ENCODE peak calls at places on chromosomes 7 and 10, in eight cellular contexts. K, G, C, X, H, D, E and B are unnamed samples.

GRCh38 chr7:28165971-28166955 is 14.3 kb downstream of the JAZF1 start:
- DNase-seq in H (no peak), E (no peak), K (no peak), X (no peak), G (no peak), C (no peak), D (no peak), B (no peak)

GRCh38 chr10:86684305-86684704 is 16.0 kb downstream of the LDB3 start:
- DNase-seq in D (no peak), C (no peak), E (no peak), K (peak; percentile 29), G (no peak), X (no peak), H (peak; percentile 60), B (no peak)

GRCh38 chr7:86931439-86931838 is 128.0 kb downstream of the ELAPOR2 start:
- DNase-seq in D (no peak), K (no peak), H (no peak), C (no peak), X (no peak), G (no peak), E (no peak), B (no peak)

GRCh38 chr10:201328-201771 is 66.1 kb downstream of the ZMYND11 start:
- DNase-seq in H (peak; percentile 10), G (no peak), X (no peak), D (no peak), E (no peak), C (no peak), K (no peak), B (no peak)

GRCh38 chr7:24229481-24230226 is 54.3 kb upstream of the NPY start:
- DNase-seq in H (no peak), C (no peak), K (no peak), D (no peak), E (no peak), X (no peak), G (no peak), B (no peak)

GRCh38 chr10:111297351-111297848 is 220.6 kb downstream of the ADRA2A start:
- DNase-seq in D (no peak), C (no peak), K (no peak), E (peak; percentile 24), G (no peak), H (peak; percentile 49), X (no peak), B (no peak)

GRCh38 chr7:99000196-99000903 is 122.0 kb downstream of the TRRAP start:
- DNase-seq in D (no peak), X (no peak), C (peak; percentile 67), G (no peak), E (no peak), H (no peak), K (no peak), B (no peak)

GRCh38 chr10:121510201-121510771 is 88.0 kb downstream of the FGFR2 start:
- DNase-seq in G (no peak), D (no peak), H (no peak), K (no peak), X (no peak), E (no peak), C (no peak), B (no peak)

GRCh38 chr10:121608669-121609190 is 10.5 kb upstream of the FGFR2 start:
- DNase-seq in X (peak; percentile 68), E (peak; percentile 93), D (peak; percentile 43), K (peak; percentile 75), G (no peak), C (no peak), H (peak; percentile 84), B (peak; percentile 79)

GRCh38 chr10:88769384-88769783 is 9.6 kb downstream of the LIPN start:
- DNase-seq in G (no peak), H (no peak), X (no peak), D (no peak), E (no peak), K (no peak), C (no peak), B (no peak)

GRCh38 chr7:92691578-92691977 is 101.4 kb upstream of the FAM133B start:
- DNase-seq in G (peak; percentile 61), X (no peak), C (no peak), K (no peak), D (peak; percentile 52), H (peak; percentile 83), E (no peak), B (no peak)

GRCh38 chr7:101373812-101374612 is 11.3 kb downstream of the COL26A1 start:
- DNase-seq in D (no peak), H (no peak), E (no peak), K (no peak), X (no peak), C (no peak), G (no peak), B (no peak)

GRCh38 chr10:70132098-70133029 is at the start of gene AIFM2:
- DNase-seq in X (peak; percentile 89), C (peak; percentile 90), G (no peak), K (peak; percentile 94), E (peak; percentile 95), D (peak; percentile 40), H (peak; percentile 91), B (peak; percentile 79)

GRCh38 chr10:51238987-51239386 is 164.7 kb downstream of the PRKG1 start:
- DNase-seq in X (no peak), E (no peak), D (no peak), K (no peak), H (no peak), G (no peak), C (no peak), B (no peak)

GRCh38 chr7:29977926-29978652 is 11.5 kb downstream of the SCRN1 start:
- DNase-seq in C (no peak), X (no peak), E (no peak), K (no peak), G (no peak), D (peak; percentile 27), H (peak; percentile 92), B (no peak)

GRCh38 chr7:113100091-113100723 is 13.6 kb upstream of the GPR85 start:
- DNase-seq in X (no peak), C (no peak), G (no peak), K (no peak), E (no peak), D (no peak), H (no peak), B (no peak)

GRCh38 chr7:131383417-131383816 is 55.7 kb downstream of the MKLN1 start:
- DNase-seq in C (no peak), K (no peak), H (no peak), G (no peak), E (no peak), X (no peak), D (no peak), B (no peak)

GRCh38 chr7:133355325-133355708 is 102.4 kb downstream of the EXOC4 start:
- DNase-seq in X (no peak), E (no peak), D (no peak), G (no peak), H (peak; percentile 28), K (no peak), C (no peak), B (no peak)

GRCh38 chr10:14669576-14669975 is 105.1 kb downstream of the FAM107B start:
- DNase-seq in D (no peak), K (no peak), X (no peak), E (no peak), C (no peak), H (no peak), G (no peak), B (no peak)

GRCh38 chr7:104973227-104973626 is 40.8 kb upstream of the KMT2E start:
- DNase-seq in C (no peak), K (no peak), H (no peak), X (no peak), D (no peak), G (no peak), E (no peak), B (no peak)

GRCh38 chr7:104969183-104969582 is 44.8 kb upstream of the KMT2E start:
- DNase-seq in H (no peak), E (no peak), C (no peak), X (no peak), G (no peak), D (no peak), K (no peak), B (no peak)

GRCh38 chr7:104973909-104974415 is 40.0 kb upstream of the KMT2E start:
- DNase-seq in H (no peak), K (no peak), G (no peak), E (no peak), C (no peak), D (no peak), X (no peak), B (no peak)

GRCh38 chr7:104971290-104972071 is 42.5 kb upstream of the KMT2E start:
- DNase-seq in G (no peak), E (no peak), C (no peak), X (no peak), K (peak; percentile 66), D (no peak), H (no peak), B (no peak)

DNA sequence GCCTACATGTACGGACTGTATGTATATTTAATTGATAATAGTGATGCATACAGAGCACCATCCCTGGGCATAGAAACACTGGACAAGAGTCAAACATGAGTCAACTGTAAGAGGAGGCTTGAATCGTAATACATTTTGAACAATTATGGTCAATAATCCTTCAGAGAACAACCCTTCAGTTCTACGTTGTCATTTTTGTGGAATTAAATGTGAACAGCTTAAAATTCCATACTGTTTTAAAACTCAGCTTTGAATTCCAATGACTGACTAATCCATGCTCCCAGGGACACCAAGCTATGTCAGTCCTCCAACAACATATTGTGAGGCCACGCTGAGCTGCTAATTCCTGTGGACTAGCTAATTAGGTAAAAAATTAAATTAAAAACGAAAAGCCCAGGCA is 41.5 kb upstream of the KMT2E start:
- DNase-seq in X (no peak), K (no peak), D (no peak), G (no peak), H (no peak), E (no peak), C (no peak), B (no peak)
- TF ChIP-seq POLR2AphosphoS5 in X (no peak), K (no peak), D (no peak), G (no peak), H (no peak), E (no peak), C (no peak), B (no peak)

GRCh38 chr7:120097789-120098188 is 175.2 kb upstream of the KCND2 start:
- DNase-seq in X (no peak), D (no peak), K (no peak), H (no peak), E (no peak), C (no peak), G (no peak), B (no peak)
- TF ChIP-seq POLR2AphosphoS5 in X (no peak), D (no peak), K (no peak), H (no peak), E (no peak), C (no peak), G (no peak), B (no peak)

DNA sequence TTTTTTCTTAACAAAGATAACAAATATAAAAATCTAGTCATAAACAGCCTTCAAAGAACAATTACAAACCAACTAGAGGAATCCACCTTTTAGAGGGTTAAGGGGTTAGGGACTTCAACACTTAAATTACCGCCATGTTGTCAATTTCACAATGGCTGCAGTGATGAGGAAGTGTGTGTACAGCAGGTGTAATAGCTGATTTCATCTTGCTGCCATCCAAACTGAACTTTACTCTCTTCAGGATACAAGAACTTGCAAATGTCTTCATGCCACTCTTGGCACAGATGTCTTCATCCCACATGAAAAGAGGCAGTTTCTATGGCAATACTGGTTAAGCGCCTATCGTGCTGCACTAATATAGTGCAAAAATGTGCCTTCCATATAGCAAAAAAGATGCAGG is 401.0 kb downstream of the PHF14 start:
- DNase-seq in D (no peak), H (no peak), X (no peak), K (no peak), G (no peak), E (no peak), C (no peak), B (no peak)
- TF ChIP-seq POLR2AphosphoS5 in D (no peak), H (no peak), X (no peak), K (no peak), G (no peak), E (no peak), C (no peak), B (no peak)

GRCh38 chr10:12431453-12432101 is 82.2 kb downstream of the CAMK1D start:
- DNase-seq in G (no peak), C (no peak), D (no peak), X (peak; percentile 16), E (no peak), H (no peak), K (no peak), B (no peak)
- TF ChIP-seq POLR2AphosphoS5 in G (no peak), C (no peak), D (no peak), X (no peak), E (no peak), H (no peak), K (no peak), B (no peak)